ENCODE peak calls at places on chromosomes 4 and X, in eight cellular contexts. R, X, M, L, P, E, T and N are unnamed samples.

GRCh38 chrX:85108165-85108564 is 104.5 kb downstream of the APOOL start:
- DNase-seq in R (no peak), M (no peak), E (no peak), X (no peak), T (no peak), P (no peak), L (no peak), N (no peak)

GRCh38 chrX:47501226-47502071 is 18.4 kb upstream of the ZNF41 start:
- DNase-seq in T (no peak), P (no peak), X (no peak), R (peak), E (no peak), L (peak), M (peak), N (no peak)

GRCh38 chr4:124947622-124948265 is 235.2 kb upstream of the ANKRD50 start:
- DNase-seq in X (no peak), R (no peak), T (no peak), E (no peak), L (no peak), M (no peak), P (no peak), N (no peak)

GRCh38 chr4:48033825-48034413 is 17.3 kb downstream of the NIPAL1 start:
- DNase-seq in L (no peak), X (no peak), R (peak), E (peak), P (peak), T (peak), M (peak), N (no peak)

GRCh38 chr4:184824776-184825393 is 883 bp downstream of the ACSL1 start:
- DNase-seq in X (no peak), P (peak), E (peak), M (no peak), T (no peak), R (no peak), L (no peak), N (no peak)

GRCh38 chr4:140703463-140703862 is 52.7 kb downstream of the TBC1D9 start:
- DNase-seq in R (no peak), X (no peak), E (no peak), L (peak), P (no peak), M (peak), T (no peak), N (no peak)

GRCh38 chr4:55029838-55030503 is 95.4 kb downstream of the KDR start:
- DNase-seq in X (no peak), R (no peak), M (no peak), E (no peak), P (no peak), L (no peak), T (no peak), N (no peak)

GRCh38 chrX:109732319-109732779 is 708 bp downstream of the ACSL4 start:
- DNase-seq in L (peak), P (no peak), T (peak), M (peak), E (no peak), X (peak), R (peak), N (no peak)

GRCh38 chr4:101103381-101104142 is 243.8 kb downstream of the PPP3CA start:
- DNase-seq in T (no peak), R (peak), L (peak), P (no peak), E (no peak), M (peak), X (no peak), N (no peak)

GRCh38 chr4:181796502-181796901 is 446.7 kb upstream of the TENM3 start:
- DNase-seq in P (no peak), R (peak), T (peak), X (no peak), M (peak), E (no peak), L (peak), N (no peak)

GRCh38 chr4:26083987-26084386 is 170.0 kb downstream of the SMIM20 start:
- DNase-seq in R (no peak), X (peak), M (peak), E (no peak), P (no peak), L (peak), T (peak), N (no peak)

DNA sequence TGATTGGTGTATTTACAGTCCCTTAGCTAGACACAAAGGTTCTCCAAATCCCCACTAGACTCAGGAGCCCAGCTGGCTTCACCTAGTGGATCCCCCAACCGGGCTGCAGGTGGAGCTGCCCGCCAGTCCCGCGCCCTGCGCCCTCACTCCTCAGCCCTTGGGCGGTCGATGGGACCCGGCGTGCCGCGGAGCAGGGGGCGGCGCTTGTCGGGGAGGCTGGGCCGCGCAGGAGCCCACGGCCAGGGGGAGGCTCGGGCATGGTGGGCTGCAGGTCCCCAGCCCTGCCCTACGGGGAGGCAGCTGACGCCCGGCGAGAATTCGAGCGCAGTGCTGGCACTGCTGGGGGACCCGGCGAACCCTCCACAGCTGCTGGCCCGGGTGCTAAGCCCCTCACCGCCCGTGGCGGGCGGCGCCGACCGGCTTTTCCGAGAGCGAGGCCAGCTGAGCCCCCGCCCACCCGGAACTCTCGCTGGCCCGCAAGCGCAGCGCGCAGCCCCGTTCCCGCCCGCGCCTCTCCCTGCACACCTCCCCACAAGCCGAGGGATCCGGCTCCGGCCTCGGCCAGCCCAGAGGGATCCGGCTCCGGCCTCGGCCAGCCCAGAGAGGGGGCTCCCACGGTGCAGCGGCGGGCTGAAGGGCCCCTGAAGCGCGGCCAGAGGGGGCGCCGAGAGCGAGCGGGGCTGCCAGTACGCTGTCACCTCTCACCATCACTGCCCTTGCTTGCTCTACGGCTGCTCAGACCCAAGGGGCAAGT is 39.4 kb downstream of the WFS1 start:
- DNase-seq in E (peak), M (peak), P (no peak), R (peak), T (no peak), X (peak), L (no peak), N (no peak)
- H3K27ac ChIP-seq in E (peak), M (no peak), P (no peak), R (no peak), T (no peak), X (no peak), L (no peak), N (no peak)

GRCh38 chrX:135295944-135296305 is 13.4 kb upstream of the ETDC start:
- DNase-seq in X (no peak), M (no peak), L (no peak), E (no peak), R (no peak), T (no peak), P (no peak), N (no peak)

GRCh38 chrX:135295238-135295943 is 13.9 kb upstream of the ETDC start:
- DNase-seq in L (peak), P (peak), R (no peak), X (no peak), T (no peak), E (no peak), M (peak), N (no peak)
- TF ChIP-seq CTCF in L (peak), P (no peak), R (no peak), X (no peak), T (no peak), E (no peak), M (peak), N (no peak)

DNA sequence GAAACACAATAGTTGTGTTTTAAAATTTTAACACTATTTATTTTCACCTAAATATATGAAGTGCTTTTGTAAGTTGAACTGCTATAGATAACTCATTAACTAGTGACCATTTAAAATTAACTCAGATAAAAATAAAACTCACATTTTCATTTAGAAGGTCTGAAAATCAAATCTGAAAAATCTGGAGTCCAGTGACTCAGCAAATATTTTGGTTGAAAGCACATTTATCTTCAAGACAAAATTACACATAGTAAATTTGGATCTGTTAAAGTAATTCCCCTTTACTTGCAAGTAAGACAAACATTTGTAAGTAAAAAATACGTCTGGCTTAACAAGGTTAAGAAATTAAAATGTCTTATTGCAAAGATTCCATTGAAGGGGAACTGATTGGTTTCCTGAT is 589.1 kb downstream of the TRIML1 start:
- DNase-seq in P (no peak), L (peak), R (no peak), M (no peak), X (no peak), E (no peak), T (no peak), N (no peak)
- H3K27ac ChIP-seq in P (no peak), L (no peak), R (no peak), M (no peak), X (no peak), E (no peak), T (no peak), N (no peak)

GRCh38 chr4:53103489-53103888 is 241.4 kb downstream of the RASL11B start:
- DNase-seq in X (no peak), M (no peak), P (no peak), R (no peak), E (no peak), L (no peak), T (no peak), N (no peak)

GRCh38 chr4:53105313-53105712 is 243.2 kb downstream of the RASL11B start:
- DNase-seq in R (no peak), P (no peak), M (no peak), T (no peak), L (no peak), X (no peak), E (no peak), N (no peak)

GRCh38 chr4:53098681-53099121 is 236.6 kb downstream of the RASL11B start:
- DNase-seq in X (no peak), R (no peak), P (no peak), L (peak), T (peak), E (no peak), M (peak), N (no peak)

GRCh38 chr4:53100801-53101581 is 238.9 kb downstream of the RASL11B start:
- DNase-seq in M (peak), T (peak), L (peak), X (no peak), P (no peak), E (no peak), R (peak), N (no peak)
- TF ChIP-seq CTCF in M (no peak), T (no peak), L (no peak), X (no peak), P (no peak), E (no peak), R (no peak), N (no peak)

GRCh38 chrX:53262918-53263394 is 18.4 kb downstream of the IQSEC2 start:
- DNase-seq in P (no peak), E (no peak), T (no peak), M (peak), R (no peak), L (peak), X (peak), N (no peak)

GRCh38 chrX:53260836-53261235 is 20.5 kb downstream of the IQSEC2 start:
- DNase-seq in R (no peak), T (no peak), E (no peak), L (no peak), P (no peak), X (no peak), M (no peak), N (no peak)

GRCh38 chrX:53263597-53264094 is 17.7 kb downstream of the IQSEC2 start:
- DNase-seq in P (no peak), R (no peak), M (peak), T (peak), L (peak), E (no peak), X (peak), N (no peak)

GRCh38 chrX:53261573-53261972 is 19.8 kb downstream of the IQSEC2 start:
- DNase-seq in M (no peak), T (no peak), E (no peak), X (no peak), R (no peak), L (no peak), P (no peak), N (no peak)

DNA sequence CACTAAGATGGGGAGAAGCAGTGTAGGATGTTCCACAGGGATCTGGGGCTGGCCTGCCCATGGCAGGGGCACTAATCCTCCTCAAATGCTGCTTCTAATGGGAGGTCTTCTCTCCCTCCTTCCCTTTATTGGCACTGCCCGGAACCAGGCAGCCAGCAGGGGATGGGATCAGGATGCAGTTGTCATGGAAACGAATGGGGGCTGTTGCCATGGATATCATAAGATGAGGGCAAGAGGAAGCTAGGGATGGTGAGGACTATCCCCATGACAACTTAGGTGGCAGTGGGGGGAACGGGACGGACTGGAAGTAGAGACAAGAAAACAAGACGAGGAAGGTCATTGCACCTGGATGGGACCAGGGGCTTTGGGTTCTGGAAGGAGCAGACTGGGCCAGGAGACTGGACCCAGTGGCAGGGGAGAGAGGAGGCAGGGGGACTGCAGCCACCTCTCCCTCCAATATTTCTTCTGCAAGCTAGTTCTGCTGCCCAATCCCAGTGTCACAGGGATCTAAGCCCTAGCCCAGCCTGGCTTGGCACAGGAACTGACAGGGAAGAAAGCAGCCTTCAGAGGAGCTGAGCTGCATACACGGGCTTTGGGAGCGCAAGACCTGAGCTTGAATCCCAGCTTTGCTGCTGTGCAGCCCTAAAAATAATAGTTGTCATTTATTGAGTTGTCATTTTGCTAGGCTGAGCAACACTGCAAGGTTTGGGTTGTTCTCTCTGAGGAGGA is 19.0 kb downstream of the IQSEC2 start:
- DNase-seq in L (no peak), M (no peak), E (no peak), X (no peak), T (no peak), P (no peak), R (no peak), N (no peak)
- H3K27ac ChIP-seq in L (no peak), M (no peak), E (no peak), X (peak), T (no peak), P (no peak), R (no peak), N (no peak)

GRCh38 chrX:17086317-17086716 is 139.9 kb downstream of the REPS2 start:
- DNase-seq in P (no peak), R (no peak), X (no peak), E (no peak), M (no peak), T (no peak), L (no peak), N (no peak)
- TF ChIP-seq CTCF in P (no peak), R (no peak), X (no peak), E (no peak), M (no peak), T (no peak), L (no peak), N (no peak)

DNA sequence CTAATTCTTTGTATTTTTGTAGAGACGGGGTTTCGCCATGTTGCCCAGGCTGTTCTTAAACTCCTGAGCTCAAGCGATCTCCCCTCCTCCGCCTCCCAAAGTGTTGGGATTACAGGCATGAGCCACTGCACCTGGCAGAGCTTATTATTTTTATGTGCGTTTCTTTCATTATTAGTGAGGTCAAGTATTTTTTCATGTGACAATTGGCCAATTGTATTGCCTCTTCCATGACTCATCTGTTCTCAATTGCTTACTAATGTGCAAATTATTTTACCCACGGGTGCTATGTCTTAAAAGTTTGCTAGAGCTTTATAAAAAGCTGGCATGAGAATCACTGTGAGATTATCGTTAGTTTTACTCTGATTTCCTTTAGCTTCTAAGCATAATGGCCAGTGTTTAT is 13.0 kb upstream of the ARX start:
- DNase-seq in L (peak), E (no peak), R (peak), M (peak), T (peak), P (no peak), X (no peak), N (no peak)
- H3K27ac ChIP-seq in L (no peak), E (no peak), R (peak), M (no peak), T (peak), P (no peak), X (no peak), N (no peak)